ENCODE peak calls at places on chromosome X, in eight cellular contexts. C is fibroblast of the aortic adventitia; F is stimulated activated naive B cell treated with anti-CD40 and anti-IgM and Interleukin-4, amounts not matched to agents 10 μg/mL and 1 μg/mL and 100 μg/mL, for 72 hours; D is activated CD8-positive, alpha-beta memory T cell treated with anti-CD3 and anti-CD28 coated beads for 1 hour; E is Peyer's patch; N is M059J; T is memory B cell; L is Karpas-422. X is an unnamed sample.

GRCh38 chrX:120358687-120359086 is 3.2 kb upstream of the ATP1B4 start:
- DNase-seq in T (no peak), F (no peak), C (peak; percentile 2), D (no peak), E (no peak), L (no peak), N (peak; percentile 82), X (no peak)

GRCh38 chrX:45788315-45788714 is 587.6 kb upstream of the DIPK2B start:
- DNase-seq in C (peak; percentile 73), E (no peak), L (no peak), D (no peak), T (no peak), F (no peak), N (no peak), X (no peak)

GRCh38 chrX:23394421-23394820 is 59.8 kb downstream of the PTCHD1 start:
- DNase-seq in E (no peak), F (no peak), N (no peak), D (no peak), C (no peak), T (no peak), L (no peak), X (peak; percentile 12)

GRCh38 chrX:153321381-153322105 is at the start of gene PNMA6F:
- DNase-seq in E (peak; percentile 32), L (no peak), N (no peak), C (no peak), F (no peak), D (no peak), T (no peak), X (no peak)

GRCh38 chrX:12319955-12320354 is 181.7 kb downstream of the FRMPD4 start:
- DNase-seq in T (no peak), C (no peak), N (no peak), E (no peak), L (no peak), D (no peak), F (no peak), X (no peak)

GRCh38 chrX:110145854-110146253 is 142.9 kb downstream of the TMEM164 start:
- DNase-seq in C (peak; percentile 57), F (no peak), T (no peak), E (peak; percentile 53), D (no peak), N (peak; percentile 40), L (peak; percentile 72), X (no peak)

GRCh38 chrX:111460612-111461011 is 48.6 kb upstream of the DCX start:
- DNase-seq in L (no peak), T (no peak), N (no peak), D (no peak), C (no peak), E (no peak), F (no peak), X (no peak)

GRCh38 chrX:153882086-153882498 is 3.9 kb downstream of the L1CAM start:
- DNase-seq in T (no peak), D (no peak), F (no peak), C (no peak), L (no peak), E (no peak), N (peak; percentile 64), X (no peak)

GRCh38 chrX:15301924-15302323 is 13.5 kb downstream of the ASB11 start:
- DNase-seq in C (peak; percentile 20), N (peak; percentile 45), F (no peak), T (no peak), L (no peak), E (peak; percentile 62), D (no peak), X (peak; percentile 50)

GRCh38 chrX:132766452-132766851 is 192.0 kb downstream of the HS6ST2 start:
- DNase-seq in F (no peak), D (no peak), E (no peak), C (no peak), L (no peak), N (no peak), T (no peak), X (no peak)

GRCh38 chrX:15269618-15270521 is at the start of gene ASB9:
- DNase-seq in F (no peak), D (no peak), N (peak; percentile 94), E (peak; percentile 50), L (no peak), C (peak; percentile 35), T (no peak), X (peak; percentile 42)

GRCh38 chrX:67545772-67546495 is 2.1 kb downstream of the AR start:
- DNase-seq in F (no peak), L (no peak), N (no peak), T (no peak), D (no peak), C (peak; percentile 27), E (no peak), X (peak; percentile 9)

GRCh38 chrX:16836371-16836770 is 33.8 kb downstream of the RBBP7 start:
- DNase-seq in E (peak; percentile 50), L (no peak), D (no peak), C (no peak), N (no peak), T (no peak), F (no peak), X (peak; percentile 30)

GRCh38 chrX:138777230-138777629 is 65.7 kb upstream of the FGF13 start:
- DNase-seq in F (no peak), D (no peak), C (no peak), T (no peak), N (peak; percentile 20), L (no peak), E (no peak), X (no peak)

GRCh38 chrX:139766545-139766983 is 58.6 kb upstream of the MCF2 start:
- DNase-seq in E (no peak), N (no peak), C (no peak), F (peak; percentile 20), L (no peak), T (no peak), D (no peak), X (no peak)

GRCh38 chrX:149506349-149506748 is 1.2 kb upstream of the IDS start:
- DNase-seq in T (no peak), L (no peak), D (no peak), F (no peak), E (no peak), N (peak; percentile 45), C (no peak), X (no peak)

GRCh38 chrX:2391869-2392606 is 108.7 kb downstream of the DHRSX start:
- DNase-seq in L (peak; percentile 28), E (no peak), F (no peak), N (peak; percentile 97), D (no peak), T (no peak), C (peak; percentile 45), X (no peak)

GRCh38 chrX:21770631-21771321 is 12.9 kb upstream of the SMPX start:
- DNase-seq in L (no peak), F (no peak), T (no peak), N (peak; percentile 83), C (no peak), E (no peak), D (no peak), X (no peak)

GRCh38 chrX:54181196-54181953 is 1.7 kb downstream of the FAM120C start:
- DNase-seq in C (peak; percentile 34), L (no peak), F (no peak), D (no peak), E (no peak), T (no peak), N (peak; percentile 83), X (no peak)

GRCh38 chrX:78650906-78651437 is 8.2 kb downstream of the RTL3 start:
- DNase-seq in F (no peak), N (peak; percentile 74), C (peak; percentile 63), T (no peak), L (no peak), D (no peak), E (no peak), X (no peak)

GRCh38 chrX:81202413-81202794 is 502 bp downstream of the SH3BGRL start:
- DNase-seq in L (peak; percentile 55), E (no peak), T (no peak), N (peak; percentile 29), D (no peak), F (no peak), C (peak; percentile 27), X (no peak)

GRCh38 chrX:11899091-11899490 is 141.1 kb downstream of the MSL3 start:
- DNase-seq in T (no peak), C (peak; percentile 51), D (no peak), L (no peak), E (no peak), F (no peak), N (peak; percentile 88), X (no peak)

GRCh38 chrX:111869639-111870034 is 6.3 kb upstream of the TRPC5OS start:
- DNase-seq in T (peak; percentile 11), C (peak; percentile 53), F (peak; percentile 4), N (peak; percentile 63), E (no peak), D (no peak), L (peak; percentile 78), X (no peak)

GRCh38 chrX:18160369-18160768 is 60.3 kb downstream of the BEND2 start:
- DNase-seq in L (no peak), N (no peak), T (no peak), D (no peak), E (no peak), C (no peak), F (no peak), X (no peak)

GRCh38 chrX:19563746-19564145 is 48.4 kb upstream of the MAP3K15 start:
- DNase-seq in E (no peak), F (no peak), N (no peak), C (no peak), D (no peak), T (no peak), L (no peak), X (no peak)

GRCh38 chrX:10103023-10103422 is 53.8 kb upstream of the CLCN4 start:
- DNase-seq in C (no peak), L (no peak), F (no peak), N (no peak), E (no peak), D (no peak), T (no peak), X (no peak)

GRCh38 chrX:21745756-21746155 is 12.2 kb downstream of the SMPX start:
- DNase-seq in N (peak; percentile 23), F (peak; percentile 8), D (peak; percentile 8), E (peak; percentile 72), C (peak; percentile 47), L (peak; percentile 73), T (peak; percentile 16), X (peak; percentile 63)

GRCh38 chrX:7170903-7171302 is 22.9 kb upstream of the PUDP start:
- DNase-seq in E (peak; percentile 67), F (no peak), C (no peak), T (peak; percentile 15), D (peak; percentile 11), N (peak; percentile 7), L (peak; percentile 78), X (peak; percentile 27)

GRCh38 chrX:123267220-123267619 is 83.1 kb downstream of the GRIA3 start:
- DNase-seq in D (no peak), N (peak; percentile 51), E (no peak), C (peak; percentile 83), L (no peak), F (no peak), T (no peak), X (no peak)

GRCh38 chrX:46758163-46758955 is 559 bp downstream of the SLC9A7 start:
- DNase-seq in E (peak; percentile 51), N (peak; percentile 45), D (no peak), F (no peak), T (peak; percentile 14), L (no peak), C (no peak), X (no peak)

GRCh38 chrX:134443020-134443419 is 16.9 kb upstream of the HPRT1 start:
- DNase-seq in F (no peak), T (no peak), C (no peak), L (peak; percentile 65), N (no peak), D (no peak), E (no peak), X (no peak)

GRCh38 chrX:134470013-134470412 is 10.0 kb downstream of the HPRT1 start:
- DNase-seq in T (no peak), F (no peak), D (no peak), E (no peak), L (no peak), N (no peak), C (no peak), X (no peak)

GRCh38 chrX:153438522-153438921 is 7.3 kb downstream of the TREX2 start:
- DNase-seq in E (no peak), T (no peak), C (peak; percentile 47), L (peak; percentile 60), F (no peak), N (peak; percentile 37), D (no peak), X (no peak)

X was measured in left colon.